ENCODE peak calls at places on chromosome 14, in nine cellular contexts. H, V, B, R, G, N, C, T and J are unnamed samples.

GRCh38 chr14:92153581-92153980 is 31.8 kb downstream of the CPSF2 start:
- ATAC-seq in G (no peak), R (no peak), N (no peak), V (no peak), B (no peak), H (no peak), T (no peak), C (no peak), J (no peak)

GRCh38 chr14:95207475-95208253 is 50.3 kb upstream of the DICER1 start:
- ATAC-seq in C (peak), R (no peak), G (no peak), H (no peak), T (no peak), V (no peak), B (no peak), N (no peak), J (no peak)

GRCh38 chr14:61300209-61300608 is 19.1 kb upstream of the TMEM30B start:
- ATAC-seq in V (no peak), H (no peak), T (peak), N (no peak), G (no peak), B (no peak), R (no peak), C (no peak), J (no peak)

GRCh38 chr14:80434574-80435321 is 223.4 kb upstream of the DIO2 start:
- ATAC-seq in V (no peak), H (no peak), B (no peak), G (no peak), N (no peak), C (no peak), T (no peak), R (no peak), J (no peak)

GRCh38 chr14:64845878-64846277 is 33.8 kb downstream of the SPTB start:
- ATAC-seq in R (no peak), G (no peak), N (no peak), C (no peak), T (no peak), V (no peak), B (no peak), H (no peak), J (no peak)

GRCh38 chr14:71474291-71474690 is 457.9 kb upstream of the RGS6 start:
- ATAC-seq in B (no peak), H (no peak), N (no peak), R (no peak), V (no peak), C (no peak), T (no peak), G (no peak), J (no peak)

GRCh38 chr14:53882684-53883083 is 73.9 kb downstream of the BMP4 start:
- ATAC-seq in V (no peak), B (no peak), G (peak), H (no peak), N (no peak), T (no peak), R (no peak), C (no peak), J (no peak)

GRCh38 chr14:79629891-79630560 is 581.3 kb downstream of the DIO2 start:
- ATAC-seq in R (no peak), B (no peak), N (no peak), V (no peak), T (no peak), G (no peak), H (no peak), C (no peak), J (no peak)

GRCh38 chr14:23009939-23010718 is at the start of gene C14orf93:
- ATAC-seq in H (peak), V (peak), B (peak), R (no peak), T (peak), N (peak), C (peak), G (peak), J (peak)

GRCh38 chr14:102772781-102773570 is 4.3 kb upstream of the TRAF3 start:
- ATAC-seq in G (peak), T (no peak), B (no peak), H (no peak), V (no peak), C (no peak), R (no peak), N (no peak), J (no peak)

GRCh38 chr14:59360923-59361794 is 104.0 kb downstream of the GPR135 start:
- ATAC-seq in C (peak), H (no peak), R (no peak), B (peak), G (peak), T (no peak), N (peak), V (no peak), J (no peak)

GRCh38 chr14:88388741-88389282 is 3.4 kb downstream of the SPATA7 start:
- ATAC-seq in R (no peak), G (no peak), B (no peak), H (no peak), V (no peak), N (no peak), C (no peak), T (no peak), J (no peak)

GRCh38 chr14:104393898-104394605 is 185.5 kb upstream of the C14orf180 start:
- ATAC-seq in N (peak), B (peak), G (no peak), H (peak), V (peak), C (peak), T (peak), R (peak), J (peak)

GRCh38 chr14:68655961-68656360 is 136.9 kb downstream of the ZFP36L1 start:
- ATAC-seq in V (no peak), C (peak), G (peak), T (no peak), B (no peak), H (no peak), R (no peak), N (no peak), J (no peak)

GRCh38 chr14:76309572-76310551 is 66.1 kb upstream of the ESRRB start:
- ATAC-seq in C (peak), V (no peak), G (no peak), R (no peak), T (no peak), B (peak), H (no peak), N (no peak), J (no peak)

GRCh38 chr14:90060965-90061848 is 587 bp upstream of the KCNK13 start:
- ATAC-seq in R (no peak), N (peak), G (peak), B (peak), C (no peak), H (no peak), T (no peak), V (no peak), J (no peak)

GRCh38 chr14:23551266-23552028 is at the start of gene ZFHX2:
- ATAC-seq in R (peak), B (peak), G (peak), V (peak), N (peak), T (peak), C (peak), H (peak), J (peak)

GRCh38 chr14:102831163-102831804 is 54.0 kb downstream of the TRAF3 start:
- ATAC-seq in B (no peak), T (peak), R (peak), N (no peak), V (peak), C (no peak), H (no peak), G (no peak), J (peak)

GRCh38 chr14:77691259-77691658 is 16.6 kb downstream of the ALKBH1 start:
- ATAC-seq in V (no peak), G (no peak), B (peak), H (no peak), C (no peak), R (no peak), T (no peak), N (no peak), J (no peak)

GRCh38 chr14:21300892-21301291 is 21.0 kb downstream of the RPGRIP1 start:
- ATAC-seq in N (peak), H (peak), V (peak), G (no peak), R (peak), T (peak), C (no peak), B (peak), J (peak)

GRCh38 chr14:105659935-105660527 is 133.6 kb downstream of the TMEM121 start:
- ATAC-seq in H (no peak), V (no peak), B (no peak), C (no peak), T (no peak), R (no peak), G (no peak), N (no peak), J (no peak)

GRCh38 chr14:69088523-69089445 is 64.1 kb downstream of the DCAF5 start:
- ATAC-seq in H (no peak), G (no peak), N (peak), T (no peak), R (no peak), C (no peak), B (no peak), V (no peak), J (no peak)

GRCh38 chr14:101121399-101122113 is 218.0 kb upstream of the RTL1 start:
- ATAC-seq in C (no peak), R (no peak), H (no peak), V (peak), B (no peak), T (no peak), G (no peak), N (no peak), J (no peak)

GRCh38 chr14:64929003-64929337 is 13.6 kb downstream of the GPX2 start:
- ATAC-seq in V (no peak), R (no peak), C (no peak), H (peak), T (no peak), G (no peak), B (no peak), N (no peak), J (no peak)

GRCh38 chr14:99612065-99612736 is 8.2 kb upstream of the CCDC85C start:
- ATAC-seq in V (peak), T (peak), C (no peak), B (no peak), R (no peak), N (peak), G (peak), H (no peak), J (no peak)

GRCh38 chr14:81233615-81234014 is 12.9 kb upstream of the GTF2A1 start:
- ATAC-seq in V (no peak), T (no peak), R (no peak), C (no peak), B (no peak), G (no peak), H (no peak), N (no peak), J (no peak)

GRCh38 chr14:29016050-29016900 is 249.7 kb downstream of the FOXG1 start:
- ATAC-seq in G (no peak), V (no peak), T (no peak), H (no peak), B (no peak), R (no peak), N (no peak), C (no peak), J (no peak)

GRCh38 chr14:92780444-92780843 is 13.7 kb upstream of the GOLGA5 start:
- ATAC-seq in B (peak), N (no peak), H (no peak), C (no peak), V (peak), R (peak), T (peak), G (no peak), J (no peak)

GRCh38 chr14:52327374-52328226 is 13.5 kb downstream of the PTGER2 start:
- ATAC-seq in R (peak), T (peak), B (peak), V (peak), G (no peak), H (no peak), C (no peak), N (peak), J (no peak)

GRCh38 chr14:65433157-65433556 is 20.6 kb downstream of the FUT8 start:
- ATAC-seq in N (no peak), V (no peak), G (no peak), C (no peak), R (no peak), B (no peak), T (peak), H (no peak), J (no peak)

GRCh38 chr14:69710378-69710777 is 56.6 kb upstream of the SRSF5 start:
- ATAC-seq in V (no peak), C (no peak), B (peak), H (no peak), T (no peak), R (no peak), G (no peak), N (no peak), J (no peak)